ENCODE peak calls at places on chromosome 12, in nine cellular contexts. One of them, this sample, is unnamed.

GRCh38 chr12:122139266-122139665 is 34.8 kb downstream of the IL31 start:
- DNase-seq in NCI-H2081: no peak
- DNase-seq in glutamatergic neuron: no peak
- DNase-seq in left ventricle myocardium inferior: no peak
- DNase-seq in NCI-H82: no peak
- DNase-seq in right cardiac atrium: no peak
- DNase-seq in central memory CD8-positive, alpha-beta T cell: no peak
- DNase-seq in EH: no peak
- DNase-seq in IMR-90: no peak
- DNase-seq in this sample: no peak

GRCh38 chr12:127893875-127894635 is 372.9 kb upstream of the TMEM132C start:
- DNase-seq in NCI-H2081: no peak
- DNase-seq in glutamatergic neuron: peak
- DNase-seq in left ventricle myocardium inferior: no peak
- DNase-seq in NCI-H82: peak
- DNase-seq in right cardiac atrium: no peak
- DNase-seq in central memory CD8-positive, alpha-beta T cell: no peak
- DNase-seq in EH: no peak
- DNase-seq in IMR-90: no peak
- DNase-seq in this sample: no peak

GRCh38 chr12:54463034-54463433 is 10.4 kb downstream of the GTSF1 start:
- DNase-seq in NCI-H2081: no peak
- DNase-seq in glutamatergic neuron: no peak
- DNase-seq in left ventricle myocardium inferior: peak
- DNase-seq in NCI-H82: no peak
- DNase-seq in right cardiac atrium: peak
- DNase-seq in central memory CD8-positive, alpha-beta T cell: no peak
- DNase-seq in EH: peak
- DNase-seq in IMR-90: peak
- DNase-seq in this sample: peak

GRCh38 chr12:109467978-109468676 is 9.0 kb downstream of the KCTD10 start:
- DNase-seq in NCI-H2081: no peak
- DNase-seq in glutamatergic neuron: no peak
- DNase-seq in left ventricle myocardium inferior: no peak
- DNase-seq in NCI-H82: no peak
- DNase-seq in right cardiac atrium: no peak
- DNase-seq in central memory CD8-positive, alpha-beta T cell: no peak
- DNase-seq in EH: peak
- DNase-seq in IMR-90: no peak
- DNase-seq in this sample: no peak

GRCh38 chr12:110304061-110304551 is 23.1 kb downstream of the ATP2A2 start:
- DNase-seq in NCI-H2081: no peak
- DNase-seq in glutamatergic neuron: no peak
- DNase-seq in left ventricle myocardium inferior: no peak
- DNase-seq in NCI-H82: no peak
- DNase-seq in right cardiac atrium: no peak
- DNase-seq in central memory CD8-positive, alpha-beta T cell: no peak
- DNase-seq in EH: peak
- DNase-seq in IMR-90: peak
- DNase-seq in this sample: peak

GRCh38 chr12:12881495-12881894 is 9.9 kb upstream of the GPRC5A start:
- DNase-seq in NCI-H2081: no peak
- DNase-seq in glutamatergic neuron: no peak
- DNase-seq in left ventricle myocardium inferior: no peak
- DNase-seq in NCI-H82: no peak
- DNase-seq in right cardiac atrium: no peak
- DNase-seq in central memory CD8-positive, alpha-beta T cell: no peak
- DNase-seq in EH: peak
- DNase-seq in IMR-90: peak
- DNase-seq in this sample: peak

GRCh38 chr12:28222081-28222700 is 31.9 kb downstream of the CCDC91 start:
- DNase-seq in NCI-H2081: no peak
- DNase-seq in glutamatergic neuron: no peak
- DNase-seq in left ventricle myocardium inferior: no peak
- DNase-seq in NCI-H82: no peak
- DNase-seq in right cardiac atrium: peak
- DNase-seq in central memory CD8-positive, alpha-beta T cell: peak
- DNase-seq in EH: no peak
- DNase-seq in IMR-90: no peak
- DNase-seq in this sample: no peak

GRCh38 chr12:131001493-131001892 is 47.8 kb downstream of the ADGRD1 start:
- DNase-seq in NCI-H2081: no peak
- DNase-seq in glutamatergic neuron: no peak
- DNase-seq in left ventricle myocardium inferior: no peak
- DNase-seq in NCI-H82: peak
- DNase-seq in right cardiac atrium: no peak
- DNase-seq in central memory CD8-positive, alpha-beta T cell: no peak
- DNase-seq in EH: no peak
- DNase-seq in IMR-90: no peak
- DNase-seq in this sample: no peak

GRCh38 chr12:53989227-53990113 is 4.5 kb downstream of the HOXC10 start:
- DNase-seq in NCI-H2081: peak
- DNase-seq in glutamatergic neuron: peak
- DNase-seq in left ventricle myocardium inferior: no peak
- DNase-seq in NCI-H82: peak
- DNase-seq in right cardiac atrium: no peak
- DNase-seq in central memory CD8-positive, alpha-beta T cell: no peak
- DNase-seq in EH: peak
- DNase-seq in IMR-90: peak
- DNase-seq in this sample: no peak

GRCh38 chr12:53046655-53047220 is 3.1 kb upstream of the TNS2 start:
- DNase-seq in NCI-H2081: peak
- DNase-seq in glutamatergic neuron: peak
- DNase-seq in left ventricle myocardium inferior: peak
- DNase-seq in NCI-H82: peak
- DNase-seq in right cardiac atrium: peak
- DNase-seq in central memory CD8-positive, alpha-beta T cell: no peak
- DNase-seq in EH: peak
- DNase-seq in IMR-90: peak
- DNase-seq in this sample: peak

GRCh38 chr12:2363836-2364565 is 311.2 kb downstream of the CACNA1C start:
- DNase-seq in NCI-H2081: no peak
- DNase-seq in glutamatergic neuron: no peak
- DNase-seq in left ventricle myocardium inferior: no peak
- DNase-seq in NCI-H82: no peak
- DNase-seq in right cardiac atrium: no peak
- DNase-seq in central memory CD8-positive, alpha-beta T cell: no peak
- DNase-seq in EH: no peak
- DNase-seq in IMR-90: no peak
- DNase-seq in this sample: no peak

GRCh38 chr12:113302925-113303640 is 31.8 kb downstream of the SLC8B1 start:
- DNase-seq in NCI-H2081: peak
- DNase-seq in glutamatergic neuron: no peak
- DNase-seq in left ventricle myocardium inferior: no peak
- DNase-seq in NCI-H82: no peak
- DNase-seq in right cardiac atrium: no peak
- DNase-seq in central memory CD8-positive, alpha-beta T cell: no peak
- DNase-seq in EH: no peak
- DNase-seq in IMR-90: no peak
- DNase-seq in this sample: no peak

GRCh38 chr12:77772606-77773298 is 57.9 kb upstream of the NAV3 start:
- DNase-seq in NCI-H2081: no peak
- DNase-seq in glutamatergic neuron: no peak
- DNase-seq in left ventricle myocardium inferior: no peak
- DNase-seq in NCI-H82: peak
- DNase-seq in right cardiac atrium: no peak
- DNase-seq in central memory CD8-positive, alpha-beta T cell: no peak
- DNase-seq in EH: no peak
- DNase-seq in IMR-90: no peak
- DNase-seq in this sample: no peak

GRCh38 chr12:121214171-121214777 is 4.3 kb downstream of the P2RX4 start:
- DNase-seq in NCI-H2081: no peak
- DNase-seq in glutamatergic neuron: no peak
- DNase-seq in left ventricle myocardium inferior: no peak
- DNase-seq in NCI-H82: no peak
- DNase-seq in right cardiac atrium: no peak
- DNase-seq in central memory CD8-positive, alpha-beta T cell: no peak
- DNase-seq in EH: peak
- DNase-seq in IMR-90: peak
- DNase-seq in this sample: peak

GRCh38 chr12:57242329-57242690 is 8.7 kb downstream of the STAC3 start:
- DNase-seq in NCI-H2081: peak
- DNase-seq in glutamatergic neuron: no peak
- DNase-seq in left ventricle myocardium inferior: peak
- DNase-seq in NCI-H82: no peak
- DNase-seq in right cardiac atrium: peak
- DNase-seq in central memory CD8-positive, alpha-beta T cell: no peak
- DNase-seq in EH: no peak
- DNase-seq in IMR-90: no peak
- DNase-seq in this sample: no peak

GRCh38 chr12:119931402-119931801 is 54.3 kb upstream of the CIT start:
- DNase-seq in NCI-H2081: no peak
- DNase-seq in glutamatergic neuron: no peak
- DNase-seq in left ventricle myocardium inferior: no peak
- DNase-seq in NCI-H82: no peak
- DNase-seq in right cardiac atrium: no peak
- DNase-seq in central memory CD8-positive, alpha-beta T cell: no peak
- DNase-seq in EH: no peak
- DNase-seq in IMR-90: no peak
- DNase-seq in this sample: no peak

GRCh38 chr12:109461049-109461845 is 15.9 kb downstream of the KCTD10 start:
- DNase-seq in NCI-H2081: no peak
- DNase-seq in glutamatergic neuron: no peak
- DNase-seq in left ventricle myocardium inferior: peak
- DNase-seq in NCI-H82: no peak
- DNase-seq in right cardiac atrium: no peak
- DNase-seq in central memory CD8-positive, alpha-beta T cell: no peak
- DNase-seq in EH: peak
- DNase-seq in IMR-90: peak
- DNase-seq in this sample: peak

GRCh38 chr12:33724867-33725266 is 285.2 kb upstream of the SYT10 start:
- DNase-seq in NCI-H2081: no peak
- DNase-seq in glutamatergic neuron: no peak
- DNase-seq in left ventricle myocardium inferior: no peak
- DNase-seq in NCI-H82: no peak
- DNase-seq in right cardiac atrium: no peak
- DNase-seq in central memory CD8-positive, alpha-beta T cell: no peak
- DNase-seq in EH: no peak
- DNase-seq in IMR-90: no peak
- DNase-seq in this sample: no peak

GRCh38 chr12:32400866-32401265 is 1.5 kb downstream of the FGD4 start:
- DNase-seq in NCI-H2081: no peak
- DNase-seq in glutamatergic neuron: no peak
- DNase-seq in left ventricle myocardium inferior: no peak
- DNase-seq in NCI-H82: no peak
- DNase-seq in right cardiac atrium: no peak
- DNase-seq in central memory CD8-positive, alpha-beta T cell: no peak
- DNase-seq in EH: no peak
- DNase-seq in IMR-90: no peak
- DNase-seq in this sample: no peak

GRCh38 chr12:62684586-62685295 is 218.1 kb downstream of the MON2 start:
- DNase-seq in NCI-H2081: no peak
- DNase-seq in glutamatergic neuron: no peak
- DNase-seq in left ventricle myocardium inferior: peak
- DNase-seq in NCI-H82: peak
- DNase-seq in right cardiac atrium: peak
- DNase-seq in central memory CD8-positive, alpha-beta T cell: no peak
- DNase-seq in EH: peak
- DNase-seq in IMR-90: no peak
- DNase-seq in this sample: peak

GRCh38 chr12:5904969-5905368 is 40.1 kb downstream of the ANO2 start:
- DNase-seq in NCI-H2081: no peak
- DNase-seq in glutamatergic neuron: no peak
- DNase-seq in left ventricle myocardium inferior: no peak
- DNase-seq in NCI-H82: no peak
- DNase-seq in right cardiac atrium: no peak
- DNase-seq in central memory CD8-positive, alpha-beta T cell: no peak
- DNase-seq in EH: no peak
- DNase-seq in IMR-90: no peak
- DNase-seq in this sample: no peak

GRCh38 chr12:76587428-76588178 is 28.0 kb upstream of the OSBPL8 start:
- DNase-seq in NCI-H2081: no peak
- DNase-seq in glutamatergic neuron: no peak
- DNase-seq in left ventricle myocardium inferior: no peak
- DNase-seq in NCI-H82: no peak
- DNase-seq in right cardiac atrium: no peak
- DNase-seq in central memory CD8-positive, alpha-beta T cell: no peak
- DNase-seq in EH: peak
- DNase-seq in IMR-90: peak
- DNase-seq in this sample: no peak

GRCh38 chr12:101698782-101699347 is 1.4 kb downstream of the CHPT1 start:
- DNase-seq in NCI-H2081: no peak
- DNase-seq in glutamatergic neuron: no peak
- DNase-seq in left ventricle myocardium inferior: no peak
- DNase-seq in NCI-H82: peak
- DNase-seq in right cardiac atrium: no peak
- DNase-seq in central memory CD8-positive, alpha-beta T cell: no peak
- DNase-seq in EH: peak
- DNase-seq in IMR-90: peak
- DNase-seq in this sample: peak

GRCh38 chr12:48045965-48046364 is 41.7 kb upstream of the COL2A1 start:
- DNase-seq in NCI-H2081: no peak
- DNase-seq in glutamatergic neuron: no peak
- DNase-seq in left ventricle myocardium inferior: no peak
- DNase-seq in NCI-H82: no peak
- DNase-seq in right cardiac atrium: no peak
- DNase-seq in central memory CD8-positive, alpha-beta T cell: no peak
- DNase-seq in EH: no peak
- DNase-seq in IMR-90: no peak
- DNase-seq in this sample: no peak

GRCh38 chr12:109389146-109389545 is 41.4 kb downstream of the MYO1H start:
- DNase-seq in NCI-H2081: no peak
- DNase-seq in glutamatergic neuron: peak
- DNase-seq in left ventricle myocardium inferior: no peak
- DNase-seq in NCI-H82: peak
- DNase-seq in right cardiac atrium: no peak
- DNase-seq in central memory CD8-positive, alpha-beta T cell: no peak
- DNase-seq in EH: peak
- DNase-seq in IMR-90: no peak
- DNase-seq in this sample: peak

GRCh38 chr12:130828895-130829294 is 10.2 kb downstream of the STX2 start:
- DNase-seq in NCI-H2081: no peak
- DNase-seq in glutamatergic neuron: no peak
- DNase-seq in left ventricle myocardium inferior: no peak
- DNase-seq in NCI-H82: no peak
- DNase-seq in right cardiac atrium: no peak
- DNase-seq in central memory CD8-positive, alpha-beta T cell: no peak
- DNase-seq in EH: no peak
- DNase-seq in IMR-90: no peak
- DNase-seq in this sample: no peak

GRCh38 chr12:12922191-12922616 is 29.8 kb downstream of the GPRC5D start:
- DNase-seq in NCI-H2081: no peak
- DNase-seq in glutamatergic neuron: no peak
- DNase-seq in left ventricle myocardium inferior: no peak
- DNase-seq in NCI-H82: no peak
- DNase-seq in right cardiac atrium: peak
- DNase-seq in central memory CD8-positive, alpha-beta T cell: no peak
- DNase-seq in EH: peak
- DNase-seq in IMR-90: peak
- DNase-seq in this sample: peak

GRCh38 chr12:69002969-69003368 is 70.0 kb upstream of the CPM start:
- DNase-seq in NCI-H2081: no peak
- DNase-seq in glutamatergic neuron: no peak
- DNase-seq in left ventricle myocardium inferior: no peak
- DNase-seq in NCI-H82: no peak
- DNase-seq in right cardiac atrium: no peak
- DNase-seq in central memory CD8-positive, alpha-beta T cell: no peak
- DNase-seq in EH: peak
- DNase-seq in IMR-90: peak
- DNase-seq in this sample: peak

GRCh38 chr12:107319536-107320030 is 226.2 kb upstream of the CRY1 start:
- DNase-seq in NCI-H2081: peak
- DNase-seq in glutamatergic neuron: no peak
- DNase-seq in left ventricle myocardium inferior: no peak
- DNase-seq in NCI-H82: peak
- DNase-seq in right cardiac atrium: no peak
- DNase-seq in central memory CD8-positive, alpha-beta T cell: no peak
- DNase-seq in EH: no peak
- DNase-seq in IMR-90: no peak
- DNase-seq in this sample: peak

GRCh38 chr12:105935981-105936380 is 202.8 kb downstream of the NUAK1 start:
- DNase-seq in NCI-H2081: no peak
- DNase-seq in glutamatergic neuron: no peak
- DNase-seq in left ventricle myocardium inferior: no peak
- DNase-seq in NCI-H82: peak
- DNase-seq in right cardiac atrium: no peak
- DNase-seq in central memory CD8-positive, alpha-beta T cell: no peak
- DNase-seq in EH: peak
- DNase-seq in IMR-90: peak
- DNase-seq in this sample: peak

This sample was measured in EL.